ENCODE peak calls at places on chromosomes 11 and 22, in four cellular contexts. Q, U, D and I are unnamed samples.
A peak's percentile ranks its signal among the peaks of the same experiment; 100 is the strongest.

GRCh38 chr11:68525320-68525719 is 64.8 kb downstream of the PPP6R3 start:
- DNase-seq in Q (no peak), U (no peak), D (no peak), I (no peak)

GRCh38 chr11:79076526-79077115 is 364.2 kb downstream of the TENM4 start:
- DNase-seq in Q (peak; percentile 44), U (peak; percentile 50), D (peak; percentile 75), I (peak; percentile 63)

GRCh38 chr11:65885808-65886536 is 2.3 kb downstream of the FIBP start:
- DNase-seq in Q (no peak), U (no peak), D (no peak), I (no peak)

GRCh38 chr11:85682330-85683305 is 3.4 kb downstream of the CCDC89 start:
- DNase-seq in Q (peak; percentile 68), U (peak; percentile 81), D (no peak), I (peak; percentile 67)

GRCh38 chr11:85540635-85541034 is 86.5 kb downstream of the DLG2 start:
- DNase-seq in Q (no peak), U (no peak), D (peak; percentile 63), I (no peak)

GRCh38 chr22:48423481-48423901 is 1404.2 kb downstream of the BRD1 start:
- DNase-seq in Q (no peak), U (no peak), D (no peak), I (no peak)

GRCh38 chr11:10349806-10350205 is 44.9 kb downstream of the ADM start:
- DNase-seq in Q (no peak), U (no peak), D (no peak), I (no peak)

GRCh38 chr11:3796796-3797328 is 492 bp downstream of the NUP98 start:
- DNase-seq in Q (no peak), U (no peak), D (peak; percentile 73), I (no peak)

GRCh38 chr11:12564012-12564411 is 110.2 kb upstream of the TEAD1 start:
- DNase-seq in Q (no peak), U (no peak), D (no peak), I (no peak)

GRCh38 chr11:58390551-58391063 is 16.1 kb downstream of the OR5B3 start:
- DNase-seq in Q (no peak), U (no peak), D (no peak), I (no peak)

GRCh38 chr11:103294516-103294915 is 185.3 kb downstream of the DYNC2H1 start:
- DNase-seq in Q (no peak), U (no peak), D (no peak), I (no peak)

GRCh38 chr11:128625766-128626165 is 38.4 kb upstream of the ETS1 start:
- DNase-seq in Q (no peak), U (no peak), D (no peak), I (peak; percentile 83)

GRCh38 chr11:125084761-125085231 is 21.7 kb downstream of the SLC37A2 start:
- DNase-seq in Q (no peak), U (no peak), D (no peak), I (no peak)

GRCh38 chr11:36377759-36378553 is 81.9 kb downstream of the PRR5L start:
- DNase-seq in Q (no peak), U (no peak), D (no peak), I (no peak)
- H3K4me3 ChIP-seq in Q (no peak overlapping the region), U (peak overlapping the region; percentile 70), D (peak overlapping the region; percentile 59), I (peak overlapping the region; percentile 52)

DNA sequence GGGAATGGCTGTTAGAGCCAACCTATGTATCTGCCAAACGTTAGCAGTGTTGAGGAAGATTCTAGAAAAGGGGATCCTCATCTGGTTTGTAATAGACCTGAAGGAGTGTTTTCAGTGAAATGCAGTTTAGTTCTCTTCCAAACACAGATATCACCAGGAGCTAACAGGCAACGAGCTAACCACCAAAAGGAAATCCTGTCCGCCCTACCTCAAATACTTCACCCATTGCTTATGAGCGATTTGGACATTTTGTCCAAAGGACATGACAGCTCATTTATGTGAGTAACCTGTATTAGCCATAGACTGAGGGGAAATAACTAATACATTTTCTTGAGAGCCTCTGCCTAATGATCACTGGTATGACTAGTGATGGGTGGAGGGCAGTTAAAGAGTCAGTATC is 676 bp upstream of the C11orf91 start:
- DNase-seq in Q (no peak), U (no peak), D (no peak), I (no peak)
- H3K4me3 ChIP-seq in Q (no peak overlapping the region), U (peak overlapping the region; percentile 69), D (peak overlapping the region; percentile 76), I (peak overlapping the region; percentile 22)

DNA sequence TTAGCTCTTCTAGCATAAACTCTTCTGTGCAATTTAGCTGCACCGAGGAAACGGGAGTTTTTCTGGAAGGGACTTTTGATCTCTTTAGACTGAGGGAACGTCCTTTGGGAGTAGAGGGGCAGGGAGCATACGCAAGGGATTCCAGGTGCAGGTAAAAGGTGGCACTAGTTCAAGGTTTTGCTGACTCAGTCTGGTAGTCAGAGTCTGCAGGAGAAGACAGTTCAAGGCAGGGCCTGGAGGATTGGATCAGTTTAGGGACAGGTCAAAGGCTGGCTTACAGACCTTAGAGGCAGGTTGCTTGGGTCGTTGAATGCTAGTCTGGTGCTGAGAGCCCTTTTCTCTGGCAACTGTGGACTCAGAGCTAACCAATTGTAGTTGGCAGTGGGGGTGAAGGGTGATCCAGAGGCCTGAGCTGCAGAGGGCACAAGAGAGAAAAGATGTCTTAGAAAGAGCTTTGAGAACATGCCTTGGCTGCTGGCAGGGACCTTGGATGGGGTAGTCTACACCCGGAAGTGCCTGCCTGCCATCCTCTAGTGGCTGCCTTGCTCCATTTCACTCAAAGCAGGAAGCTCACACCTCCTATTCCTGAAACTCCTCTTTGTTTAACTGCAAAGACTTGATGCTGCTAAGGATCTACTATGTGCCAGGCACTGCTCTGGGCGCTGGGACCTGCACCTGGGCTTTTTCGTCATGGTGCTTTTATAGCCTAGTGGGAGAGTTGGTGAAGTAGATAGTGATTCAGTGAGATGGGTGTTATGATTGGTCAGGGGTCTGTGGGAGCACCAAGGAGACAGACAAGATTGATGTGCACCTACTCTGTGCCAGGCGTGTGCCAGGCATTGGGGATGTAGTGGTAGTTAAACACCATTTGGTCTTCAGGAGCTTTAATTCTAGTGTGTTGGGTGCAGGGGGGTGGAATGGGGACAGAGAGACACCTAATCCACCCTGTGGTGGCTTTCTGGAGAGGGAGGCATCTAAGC is 17.1 kb downstream of the MIAT start:
- DNase-seq in Q (no peak), U (no peak), D (no peak), I (no peak)
- H3K4me3 ChIP-seq in Q (no peak overlapping the region), U (peak overlapping the region; percentile 81), D (peak overlapping the region; percentile 96), I (peak overlapping the region; percentile 85)

GRCh38 chr11:67272327-67273259 is 6.3 kb downstream of the GRK2 start:
- DNase-seq in Q (peak; percentile 16), U (no peak), D (no peak), I (no peak)
- H3K4me3 ChIP-seq in Q (no peak overlapping the region), U (peak overlapping the region; percentile 98), D (no peak overlapping the region), I (no peak overlapping the region)